ENCODE peak calls at places on chromosomes 2 and 18, in four cellular contexts. One of them, this sample, is unnamed.

GRCh38 chr2:105575626-105576025 is 169.1 kb upstream of the NCK2 start:
- DNase-seq in testis: no peak
- DNase-seq in epithelial cell of esophagus: no peak
- DNase-seq in GM12865: no peak
- DNase-seq in this sample: no peak

GRCh38 chr2:9364791-9365497 is 58.4 kb downstream of the ITGB1BP1 start:
- DNase-seq in testis: no peak
- DNase-seq in GM12865: no peak
- DNase-seq in epithelial cell of esophagus: no peak
- DNase-seq in this sample: no peak

GRCh38 chr2:52881606-52882005 is 886.0 kb upstream of the CHAC2 start:
- DNase-seq in testis: no peak
- DNase-seq in GM12865: no peak
- DNase-seq in epithelial cell of esophagus: peak
- DNase-seq in this sample: no peak

GRCh38 chr18:45255142-45255890 is 360.0 kb upstream of the SLC14A2 start:
- DNase-seq in GM12865: no peak
- DNase-seq in epithelial cell of esophagus: peak
- DNase-seq in testis: no peak
- DNase-seq in this sample: no peak

GRCh38 chr2:121335294-121336290 is 50.6 kb upstream of the TFCP2L1 start:
- DNase-seq in testis: no peak
- DNase-seq in epithelial cell of esophagus: peak
- DNase-seq in GM12865: no peak
- DNase-seq in this sample: no peak

GRCh38 chr2:48315847-48316194 is 214.1 kb upstream of the STON1 start:
- DNase-seq in testis: peak
- DNase-seq in epithelial cell of esophagus: peak
- DNase-seq in GM12865: peak
- DNase-seq in this sample: no peak

GRCh38 chr2:227349989-227350648 is 25.1 kb downstream of the MFF start:
- DNase-seq in GM12865: no peak
- DNase-seq in epithelial cell of esophagus: no peak
- DNase-seq in testis: no peak
- DNase-seq in this sample: no peak

GRCh38 chr18:61348230-61348629 is 15.0 kb downstream of the CDH20 start:
- DNase-seq in epithelial cell of esophagus: no peak
- DNase-seq in testis: no peak
- DNase-seq in GM12865: no peak
- DNase-seq in this sample: no peak

GRCh38 chr2:42522035-42522434 is 28.3 kb upstream of the KCNG3 start:
- DNase-seq in GM12865: no peak
- DNase-seq in testis: no peak
- DNase-seq in epithelial cell of esophagus: no peak
- DNase-seq in this sample: no peak

GRCh38 chr2:45494275-45494977 is 116.6 kb downstream of the SRBD1 start:
- DNase-seq in GM12865: peak
- DNase-seq in testis: no peak
- DNase-seq in epithelial cell of esophagus: peak
- DNase-seq in this sample: peak

GRCh38 chr2:194867328-194867727 is 789.7 kb upstream of the SLC39A10 start:
- DNase-seq in epithelial cell of esophagus: peak
- DNase-seq in testis: no peak
- DNase-seq in GM12865: peak
- DNase-seq in this sample: no peak

GRCh38 chr2:120332384-120332783 is 13.6 kb upstream of the INHBB start:
- DNase-seq in GM12865: no peak
- DNase-seq in epithelial cell of esophagus: no peak
- DNase-seq in testis: no peak
- DNase-seq in this sample: no peak

GRCh38 chr2:31404302-31404701 is 10.2 kb downstream of the XDH start:
- DNase-seq in testis: no peak
- DNase-seq in epithelial cell of esophagus: no peak
- DNase-seq in GM12865: no peak
- DNase-seq in this sample: no peak

GRCh38 chr2:174335605-174336402 is 1.1 kb downstream of the SP9 start:
- DNase-seq in epithelial cell of esophagus: no peak
- DNase-seq in testis: no peak
- DNase-seq in GM12865: no peak
- DNase-seq in this sample: no peak

GRCh38 chr18:42611134-42611533 is 504.4 kb downstream of the RIT2 start:
- DNase-seq in epithelial cell of esophagus: no peak
- DNase-seq in GM12865: no peak
- DNase-seq in testis: no peak
- DNase-seq in this sample: no peak

GRCh38 chr2:160753331-160753654 is 259.7 kb upstream of the RBMS1 start:
- DNase-seq in testis: no peak
- DNase-seq in epithelial cell of esophagus: no peak
- DNase-seq in GM12865: no peak
- DNase-seq in this sample: no peak

GRCh38 chr2:101111917-101112771 is 39.0 kb downstream of the TBC1D8 start:
- DNase-seq in epithelial cell of esophagus: no peak
- DNase-seq in testis: no peak
- DNase-seq in GM12865: no peak
- DNase-seq in this sample: no peak

GRCh38 chr18:54647176-54647575 is 56.1 kb downstream of the DYNAP start:
- DNase-seq in GM12865: peak
- DNase-seq in epithelial cell of esophagus: peak
- DNase-seq in testis: no peak
- DNase-seq in this sample: no peak

GRCh38 chr2:178804791-178805190 is 2.4 kb downstream of the TTN start:
- DNase-seq in epithelial cell of esophagus: peak
- DNase-seq in testis: no peak
- DNase-seq in GM12865: peak
- DNase-seq in this sample: no peak

GRCh38 chr2:165149439-165149838 is 54.4 kb downstream of the SCN3A start:
- DNase-seq in GM12865: peak
- DNase-seq in epithelial cell of esophagus: no peak
- DNase-seq in testis: no peak
- DNase-seq in this sample: peak

GRCh38 chr2:80852079-80852807 is 547.7 kb upstream of the LRRTM1 start:
- DNase-seq in testis: no peak
- DNase-seq in GM12865: peak
- DNase-seq in epithelial cell of esophagus: no peak
- DNase-seq in this sample: no peak

GRCh38 chr2:205964111-205964761 is 121.7 kb downstream of the INO80D start:
- DNase-seq in testis: no peak
- DNase-seq in GM12865: no peak
- DNase-seq in epithelial cell of esophagus: no peak
- DNase-seq in this sample: no peak

GRCh38 chr2:66305714-66306113 is 129.2 kb upstream of the MEIS1 start:
- DNase-seq in epithelial cell of esophagus: peak
- DNase-seq in testis: peak
- DNase-seq in GM12865: no peak
- DNase-seq in this sample: no peak

GRCh38 chr2:165634855-165635254 is 159.2 kb downstream of the GALNT3 start:
- DNase-seq in testis: peak
- DNase-seq in GM12865: no peak
- DNase-seq in epithelial cell of esophagus: peak
- DNase-seq in this sample: no peak

GRCh38 chr18:63467699-63468098 is 9.1 kb upstream of the SERPINB5 start:
- DNase-seq in epithelial cell of esophagus: no peak
- DNase-seq in testis: no peak
- DNase-seq in GM12865: no peak
- DNase-seq in this sample: no peak

GRCh38 chr18:78830826-78831225 is 148.8 kb upstream of the SALL3 start:
- DNase-seq in testis: no peak
- DNase-seq in epithelial cell of esophagus: no peak
- DNase-seq in GM12865: no peak
- DNase-seq in this sample: no peak

GRCh38 chr2:104758199-104758620 is 95.7 kb upstream of the POU3F3 start:
- DNase-seq in epithelial cell of esophagus: no peak
- DNase-seq in GM12865: no peak
- DNase-seq in testis: no peak
- DNase-seq in this sample: no peak

GRCh38 chr2:173657996-173658717 is 303.5 kb downstream of the CDCA7 start:
- DNase-seq in testis: no peak
- DNase-seq in epithelial cell of esophagus: peak
- DNase-seq in GM12865: no peak
- DNase-seq in this sample: no peak

GRCh38 chr2:44798139-44798659 is 143.3 kb upstream of the SIX3 start:
- DNase-seq in epithelial cell of esophagus: no peak
- DNase-seq in GM12865: no peak
- DNase-seq in testis: no peak
- DNase-seq in this sample: no peak

GRCh38 chr18:39030124-39030655 is 1464.6 kb upstream of the CELF4 start:
- DNase-seq in testis: peak
- DNase-seq in epithelial cell of esophagus: no peak
- DNase-seq in GM12865: no peak
- DNase-seq in this sample: no peak

GRCh38 chr2:41993086-41993812 is 54.6 kb upstream of the PKDCC start:
- DNase-seq in GM12865: no peak
- DNase-seq in testis: no peak
- DNase-seq in epithelial cell of esophagus: no peak
- DNase-seq in this sample: no peak

GRCh38 chr2:47345584-47345913 is 57.4 kb upstream of the MSH2 start:
- DNase-seq in epithelial cell of esophagus: no peak
- DNase-seq in testis: no peak
- DNase-seq in GM12865: no peak
- DNase-seq in this sample: no peak

GRCh38 chr2:73214120-73215035 is at the start of gene SMYD5:
- DNase-seq in GM12865: peak
- DNase-seq in epithelial cell of esophagus: peak
- DNase-seq in testis: peak
- DNase-seq in this sample: no peak
- TF ChIP-seq CTCF in GM12865: no peak
- TF ChIP-seq CTCF in epithelial cell of esophagus: no peak
- TF ChIP-seq CTCF in testis: no peak
- TF ChIP-seq CTCF in this sample: no peak

GRCh38 chr2:56318147-56318546 is 134.4 kb downstream of the CCDC85A start:
- DNase-seq in epithelial cell of esophagus: no peak
- DNase-seq in GM12865: peak
- DNase-seq in testis: no peak
- DNase-seq in this sample: no peak
- H3K4me3 ChIP-seq in epithelial cell of esophagus: no peak
- H3K4me3 ChIP-seq in GM12865: no peak
- H3K4me3 ChIP-seq in testis: no peak
- H3K4me3 ChIP-seq in this sample: no peak

DNA sequence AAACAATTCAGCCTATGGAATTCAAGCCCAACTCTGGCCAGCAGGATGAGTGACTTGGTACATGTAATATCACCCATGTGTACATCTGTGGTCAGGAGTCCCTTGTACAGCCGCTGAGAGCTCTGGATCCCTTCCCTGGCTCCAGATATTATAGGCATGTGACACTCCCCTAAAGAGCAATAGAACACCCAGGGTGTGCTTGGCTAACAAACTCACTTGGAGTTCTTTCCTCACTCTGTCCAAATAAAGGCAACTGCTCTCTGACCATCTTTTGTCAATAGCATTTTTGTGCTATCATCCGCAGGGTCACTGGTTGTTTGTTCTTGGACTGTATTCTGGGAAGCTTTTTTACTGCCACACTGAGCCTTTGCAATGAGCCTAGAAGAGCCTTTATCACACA is 197.4 kb upstream of the NCKAP5 start:
- DNase-seq in testis: peak
- DNase-seq in GM12865: no peak
- DNase-seq in epithelial cell of esophagus: no peak
- DNase-seq in this sample: no peak
- TF ChIP-seq CTCF in testis: no peak
- TF ChIP-seq CTCF in GM12865: no peak
- TF ChIP-seq CTCF in epithelial cell of esophagus: no peak
- TF ChIP-seq CTCF in this sample: no peak

DNA sequence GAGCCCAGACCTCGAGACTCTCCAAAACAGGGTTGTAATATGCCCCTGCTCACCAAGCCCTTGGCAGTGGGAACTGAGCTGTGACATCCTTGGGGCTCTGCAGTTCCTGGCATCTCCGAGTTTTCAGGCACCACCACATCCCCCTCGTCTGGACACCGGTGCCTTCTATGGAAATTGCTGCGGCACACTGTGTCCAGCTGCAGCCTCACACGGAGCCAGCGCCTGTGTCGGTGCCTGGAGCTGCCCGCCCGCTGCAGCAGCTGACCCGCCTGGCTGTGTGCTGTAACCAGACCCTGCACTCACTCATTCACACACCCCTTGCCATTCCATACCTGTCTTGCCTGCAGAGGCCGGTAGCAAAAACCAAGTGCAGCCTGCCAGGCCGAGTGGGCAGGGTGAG is 11.8 kb downstream of the IWS1 start:
- DNase-seq in epithelial cell of esophagus: no peak
- DNase-seq in GM12865: no peak
- DNase-seq in testis: no peak
- DNase-seq in this sample: no peak
- H3K4me3 ChIP-seq in epithelial cell of esophagus: no peak
- H3K4me3 ChIP-seq in GM12865: no peak
- H3K4me3 ChIP-seq in testis: no peak
- H3K4me3 ChIP-seq in this sample: no peak

GRCh38 chr2:235224410-235224809 is 269.4 kb upstream of the AGAP1 start:
- DNase-seq in epithelial cell of esophagus: no peak
- DNase-seq in testis: no peak
- DNase-seq in GM12865: no peak
- DNase-seq in this sample: no peak

GRCh38 chr2:235223011-235223410 is 270.8 kb upstream of the AGAP1 start:
- DNase-seq in epithelial cell of esophagus: no peak
- DNase-seq in testis: no peak
- DNase-seq in GM12865: no peak
- DNase-seq in this sample: no peak

GRCh38 chr2:235229236-235229635 is 264.6 kb upstream of the AGAP1 start:
- DNase-seq in GM12865: no peak
- DNase-seq in epithelial cell of esophagus: no peak
- DNase-seq in testis: no peak
- DNase-seq in this sample: no peak

GRCh38 chr2:235227607-235228006 is 266.2 kb upstream of the AGAP1 start:
- DNase-seq in GM12865: no peak
- DNase-seq in epithelial cell of esophagus: no peak
- DNase-seq in testis: no peak
- DNase-seq in this sample: no peak

DNA sequence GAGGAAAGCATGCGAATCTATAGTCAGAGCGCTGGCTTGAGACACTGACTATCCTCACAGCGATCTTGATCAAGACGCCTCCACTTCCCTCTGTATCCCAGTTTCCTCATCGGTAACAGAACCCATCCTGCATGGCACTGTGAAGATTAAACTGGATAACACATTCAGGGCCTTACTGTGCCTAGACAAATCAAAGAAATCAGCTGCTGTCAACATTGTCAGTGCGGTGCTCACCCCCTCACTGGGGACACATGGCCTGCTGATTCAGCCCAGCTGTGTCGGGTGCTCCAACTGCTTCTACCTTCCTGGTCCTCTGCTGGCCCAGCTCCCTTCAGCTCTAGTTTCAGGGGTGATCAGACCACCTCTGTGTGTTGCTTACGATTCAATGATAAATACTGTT is 268.6 kb upstream of the AGAP1 start:
- DNase-seq in testis: no peak
- DNase-seq in GM12865: no peak
- DNase-seq in epithelial cell of esophagus: no peak
- DNase-seq in this sample: no peak
- TF ChIP-seq CTCF in testis: no peak
- TF ChIP-seq CTCF in GM12865: no peak
- TF ChIP-seq CTCF in epithelial cell of esophagus: no peak
- TF ChIP-seq CTCF in this sample: no peak